ENCODE peak calls at places on chromosomes 16 and 17, in ten cellular contexts. C is amniotic stem cell; A is T-helper 1 cell; U is NCI-H748 treated with DMSO at 0.1 percent for 48 hours; E is activated CD8-positive, alpha-beta T cell treated with anti-CD3 and anti-CD28 coated beads for 36 hours; D is glutamatergic neuron; T is effector memory CD4-positive, alpha-beta T cell; M is body of pancreas; R is stimulated activated CD4-positive, alpha-beta T cell treated with anti-CD3 and anti-CD28 coated beads, Interleukin-2, amount 100 ng/mL, for 48 hours; I is nephron progenitor cell. X is an unnamed sample.

GRCh38 chr17:74502866-74503265 is 28.4 kb downstream of the CD300LB start:
- DNase-seq in I (no peak), U (no peak), M (no peak), E (no peak), R (no peak), C (no peak), D (no peak), T (no peak), A (no peak), X (no peak)

GRCh38 chr17:48254896-48255295 is 147.3 kb downstream of the SNX11 start:
- DNase-seq in M (no peak), E (no peak), T (no peak), D (no peak), A (no peak), U (no peak), C (no peak), I (no peak), R (no peak), X (no peak)

GRCh38 chr16:67770371-67770991 is 35.9 kb downstream of the RANBP10 start:
- DNase-seq in I (no peak), M (no peak), U (no peak), R (no peak), A (no peak), T (no peak), C (no peak), E (no peak), D (no peak), X (no peak)

GRCh38 chr17:73308017-73308823 is 3.6 kb downstream of the CDC42EP4 start:
- DNase-seq in R (no peak), E (no peak), T (no peak), A (no peak), D (no peak), C (no peak), I (no peak), U (no peak), M (peak; percentile 96), X (no peak)

GRCh38 chr16:29986931-29987330 is 8.5 kb downstream of the HIRIP3 start:
- DNase-seq in M (no peak), U (no peak), R (no peak), C (no peak), T (no peak), E (no peak), I (no peak), D (no peak), A (no peak), X (no peak)

GRCh38 chr17:80109713-80110446 is 8.5 kb downstream of the GAA start:
- DNase-seq in R (no peak), M (no peak), U (no peak), C (no peak), E (no peak), I (no peak), A (no peak), T (no peak), D (no peak), X (no peak)

GRCh38 chr17:2402517-2402916 is 1.7 kb upstream of the MNT start:
- DNase-seq in M (no peak), I (no peak), U (no peak), R (no peak), D (no peak), A (no peak), C (no peak), E (no peak), T (no peak), X (no peak)

GRCh38 chr16:83648347-83648746 is 159.4 kb upstream of the HSBP1 start:
- DNase-seq in I (no peak), D (no peak), U (no peak), A (no peak), R (no peak), E (no peak), C (no peak), T (no peak), M (no peak), X (no peak)

GRCh38 chr17:17663160-17664072 is 17.8 kb upstream of the RAI1 start:
- DNase-seq in A (peak; percentile 43), D (peak; percentile 81), I (peak; percentile 65), M (peak; percentile 24), U (peak; percentile 76), R (peak; percentile 46), E (peak; percentile 93), T (peak; percentile 74), C (peak; percentile 89), X (no peak)

GRCh38 chr17:32102172-32102571 is 40.1 kb upstream of the RHOT1 start:
- DNase-seq in E (no peak), D (no peak), M (no peak), U (no peak), A (no peak), R (no peak), T (no peak), I (no peak), C (no peak), X (no peak)

GRCh38 chr17:13074026-13074425 is 56.2 kb upstream of the ELAC2 start:
- DNase-seq in E (no peak), I (no peak), C (no peak), T (no peak), D (no peak), M (no peak), R (no peak), A (no peak), U (no peak), X (no peak)

GRCh38 chr16:81080233-81080632 is 3.2 kb upstream of the C16orf46 start:
- DNase-seq in R (no peak), I (no peak), U (no peak), A (no peak), D (no peak), C (no peak), E (no peak), M (no peak), T (no peak), X (no peak)

GRCh38 chr17:75661531-75661930 is 5.4 kb downstream of the RECQL5 start:
- DNase-seq in D (no peak), U (no peak), T (no peak), I (no peak), E (no peak), M (no peak), R (no peak), A (no peak), C (no peak), X (no peak)

GRCh38 chr16:56477096-56477878 is 25.9 kb downstream of the OGFOD1 start:
- DNase-seq in D (no peak), T (no peak), M (no peak), C (peak; percentile 43), I (no peak), A (no peak), R (no peak), E (peak; percentile 30), U (no peak), X (no peak)

GRCh38 chr17:31541559-31541958 is 150.1 kb downstream of the RAB11FIP4 start:
- DNase-seq in A (no peak), M (peak; percentile 64), I (no peak), D (no peak), T (no peak), U (no peak), E (no peak), C (no peak), R (no peak), X (no peak)

GRCh38 chr16:28534542-28535373 is 4.0 kb downstream of the NUPR1 start:
- DNase-seq in C (no peak), U (no peak), E (no peak), R (no peak), I (no peak), D (no peak), A (no peak), T (no peak), M (peak; percentile 60), X (peak; percentile 94)

GRCh38 chr17:65249774-65250173 is 112.6 kb downstream of the RGS9 start:
- DNase-seq in R (no peak), D (no peak), I (no peak), A (no peak), E (no peak), C (no peak), U (no peak), M (no peak), T (no peak), X (no peak)

GRCh38 chr16:11833951-11834695 is 17.2 kb downstream of the RSL1D1 start:
- DNase-seq in T (no peak), R (no peak), D (no peak), C (no peak), A (no peak), M (no peak), E (no peak), U (no peak), I (no peak), X (peak; percentile 50)

GRCh38 chr17:52536466-52536865 is 378.0 kb upstream of the CA10 start:
- DNase-seq in R (no peak), M (peak; percentile 13), C (no peak), U (no peak), T (no peak), A (no peak), E (no peak), D (peak; percentile 38), I (no peak), X (no peak)

GRCh38 chr17:77160032-77160876 is 19.5 kb downstream of the SEC14L1 start:
- DNase-seq in T (no peak), R (no peak), I (no peak), D (no peak), U (no peak), M (no peak), A (no peak), C (no peak), E (no peak), X (no peak)

GRCh38 chr16:626787-627457 is 3.9 kb upstream of the WFIKKN1 start:
- DNase-seq in A (no peak), D (no peak), U (no peak), E (no peak), T (no peak), C (peak; percentile 96), R (no peak), M (no peak), I (no peak), X (peak; percentile 68)

GRCh38 chr17:34692932-34693331 is 113.5 kb downstream of the TMEM132E start:
- DNase-seq in M (no peak), D (no peak), U (no peak), R (no peak), T (no peak), E (no peak), A (no peak), I (no peak), C (no peak), X (no peak)

GRCh38 chr16:21088646-21089538 is 61.8 kb downstream of the DNAH3 start:
- DNase-seq in I (no peak), C (no peak), R (no peak), E (no peak), D (no peak), U (no peak), T (no peak), M (no peak), A (no peak), X (no peak)

X was measured in gastrocnemius medialis.